ENCODE peak calls at places on chromosome 14, in four cellular contexts. N is K562, M is IMR-90, H is GM12878. T is an unnamed sample.

GRCh38 chr14:57060276-57060956 is 208.3 kb downstream of the EXOC5 start:
- DNase-seq in N (peak; percentile 45), M (no peak), H (peak; percentile 52), T (no peak)

GRCh38 chr14:83827383-83827782 is 1702.6 kb upstream of the FLRT2 start:
- DNase-seq in N (no peak), M (peak; percentile 11), H (no peak), T (no peak)

GRCh38 chr14:95496690-95497241 is 19.7 kb downstream of the SYNE3 start:
- DNase-seq in N (no peak), M (peak; percentile 67), H (no peak), T (no peak)

GRCh38 chr14:59629384-59630158 is 53.0 kb upstream of the CCDC175 start:
- DNase-seq in N (no peak), M (no peak), H (no peak), T (no peak)

GRCh38 chr14:68968051-68968450 is 11.1 kb downstream of the ACTN1 start:
- DNase-seq in N (no peak), M (no peak), H (no peak), T (no peak)

GRCh38 chr14:77303417-77304156 is 17.1 kb downstream of the POMT2 start:
- DNase-seq in N (peak; percentile 44), M (peak; percentile 97), H (no peak), T (peak; percentile 92)

GRCh38 chr14:61104358-61104757 is 123.3 kb downstream of the SLC38A6 start:
- DNase-seq in N (peak; percentile 18), M (no peak), H (no peak), T (no peak)

GRCh38 chr14:103663506-103663905 is 34.5 kb downstream of the KLC1 start:
- DNase-seq in N (no peak), M (no peak), H (no peak), T (no peak)

GRCh38 chr14:89347885-89348284 is 69.1 kb downstream of the FOXN3 start:
- DNase-seq in N (no peak), M (no peak), H (no peak), T (no peak)

GRCh38 chr14:21092147-21093011 is 6.1 kb downstream of the ZNF219 start:
- DNase-seq in N (peak; percentile 78), M (peak; percentile 67), H (no peak), T (peak; percentile 74)

GRCh38 chr14:50773632-50774541 is 57.1 kb downstream of the NIN start:
- DNase-seq in N (peak; percentile 51), M (peak; percentile 50), H (no peak), T (peak; percentile 63)

GRCh38 chr14:59130472-59130871 is 58.0 kb upstream of the DAAM1 start:
- DNase-seq in N (no peak), M (no peak), H (no peak), T (no peak)

GRCh38 chr14:98210045-98210678 is 1061.8 kb downstream of the BCL11B start:
- DNase-seq in N (no peak), M (no peak), H (no peak), T (no peak)

GRCh38 chr14:54440037-54440436 is 1.1 kb downstream of the CNIH1 start:
- DNase-seq in N (peak; percentile 3), M (peak; percentile 36), H (no peak), T (no peak)

GRCh38 chr14:31505411-31505810 is 17.6 kb upstream of the GPR33 start:
- DNase-seq in N (no peak), M (peak; percentile 61), H (no peak), T (no peak)

GRCh38 chr14:105439710-105440553 is 20.3 kb downstream of the MTA1 start:
- DNase-seq in N (no peak), M (no peak), H (no peak), T (peak; percentile 60)

GRCh38 chr14:87492556-87492955 is 500.4 kb downstream of the GALC start:
- DNase-seq in N (no peak), M (no peak), H (no peak), T (no peak)

GRCh38 chr14:89190779-89191513 is 226.1 kb downstream of the FOXN3 start:
- DNase-seq in N (no peak), M (no peak), H (no peak), T (no peak)

GRCh38 chr14:65849558-65849957 is 437.0 kb downstream of the FUT8 start:
- DNase-seq in N (no peak), M (no peak), H (no peak), T (no peak)
- TF ChIP-seq ELK1 in N (no peak), M (no peak), H (no peak), T (no peak)

GRCh38 chr14:100524933-100525243 is 62.3 kb downstream of the BEGAIN start:
- DNase-seq in N (peak; percentile 66), M (peak; percentile 15), H (no peak), T (peak; percentile 41)
- TF ChIP-seq ELK1 in N (no peak), M (no peak), H (no peak), T (no peak)

DNA sequence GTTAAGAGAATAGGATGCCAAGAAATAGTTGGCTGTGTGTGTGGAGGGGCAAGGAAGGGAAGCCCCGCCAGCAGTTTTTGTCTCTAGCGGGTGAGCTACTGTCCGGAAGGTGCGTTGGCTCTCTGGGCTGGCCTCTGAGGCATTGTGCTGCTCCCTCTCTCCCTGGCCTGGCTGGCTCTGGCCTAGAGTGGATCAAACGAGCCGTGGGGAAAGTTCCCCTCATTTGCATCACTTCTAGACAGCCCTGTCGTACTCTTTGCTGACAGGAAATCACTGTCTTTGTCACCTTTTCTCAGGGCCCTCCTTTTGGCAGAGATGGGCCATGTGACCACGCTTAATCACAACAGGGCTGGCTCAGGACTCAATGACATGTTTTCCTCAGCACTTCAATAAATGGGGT is 236.1 kb upstream of the NPAS3 start:
- DNase-seq in N (no peak), M (no peak), H (no peak), T (no peak)
- TF ChIP-seq ELK1 in N (no peak), M (no peak), H (no peak), T (no peak)

DNA sequence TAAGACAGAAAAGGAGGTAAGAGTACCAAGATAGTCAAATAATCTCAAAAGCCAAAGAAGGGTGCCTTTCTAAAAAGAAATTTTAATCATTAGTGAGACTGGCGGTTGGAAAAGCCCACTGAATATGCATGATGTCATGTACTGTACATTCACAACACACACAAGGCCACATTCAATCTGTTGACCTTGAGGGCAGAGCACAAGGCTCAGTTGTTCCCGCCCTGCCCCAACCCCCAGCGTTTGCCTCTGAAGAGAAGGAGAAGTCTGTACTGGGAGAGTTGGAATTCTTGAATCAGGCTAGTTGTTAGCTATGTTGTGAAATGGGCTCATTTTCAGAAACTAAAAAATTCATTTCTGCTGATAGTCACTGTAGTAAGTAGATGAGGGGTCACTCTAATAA is 50.2 kb upstream of the NID2 start:
- DNase-seq in N (no peak), M (no peak), H (no peak), T (no peak)
- TF ChIP-seq ELK1 in N (no peak), M (no peak), H (no peak), T (no peak)

T was measured in A549.